ENCODE peak calls at places on chromosomes 2 and 18, in five cellular contexts. A, W, T, H and C are unnamed samples. For H3K36me3, the result is how much of the 10 kb centered on the place peaks cover.

GRCh38 chr2:135257383-135258090 is 205.4 kb downstream of the RAB3GAP1 start:
- DNase-seq in W (no peak), A (peak), H (no peak), T (no peak), C (no peak)

GRCh38 chr2:101697124-101697793 is at the start of gene MAP4K4:
- DNase-seq in W (peak), T (peak), A (peak), H (peak), C (peak)

GRCh38 chr2:109611467-109612095 is 2.2 kb downstream of the SEPTIN10 start:
- DNase-seq in T (no peak), W (no peak), A (peak), H (no peak), C (no peak)

GRCh38 chr2:221791840-221792239 is 219.7 kb upstream of the EPHA4 start:
- DNase-seq in W (no peak), T (no peak), A (peak), H (no peak), C (no peak)

GRCh38 chr2:103977681-103978080 is 876.2 kb upstream of the POU3F3 start:
- DNase-seq in A (no peak), W (no peak), H (no peak), T (no peak), C (no peak)

GRCh38 chr2:226638576-226638975 is 161.0 kb downstream of the IRS1 start:
- DNase-seq in W (no peak), H (no peak), T (no peak), A (no peak), C (no peak)

GRCh38 chr2:27624943-27625342 is 3.9 kb downstream of the CCDC121 start:
- DNase-seq in T (no peak), W (no peak), A (no peak), H (no peak), C (no peak)

GRCh38 chr2:233745073-233745755 is 14.9 kb upstream of the UGT1A1 start:
- DNase-seq in A (no peak), H (no peak), W (no peak), T (no peak), C (no peak)

GRCh38 chr18:32289480-32290075 is 99.7 kb downstream of the MEP1B start:
- DNase-seq in H (no peak), T (no peak), W (peak), A (peak), C (no peak)

GRCh38 chr2:141557329-141558098 is 573.3 kb downstream of the LRP1B start:
- DNase-seq in H (no peak), A (peak), T (no peak), W (no peak), C (no peak)

GRCh38 chr2:172251231-172251630 is 148.5 kb upstream of the DLX2 start:
- DNase-seq in W (no peak), A (peak), H (no peak), T (no peak), C (no peak)

GRCh38 chr2:179235463-179236108 is 29.0 kb downstream of the SESTD1 start:
- DNase-seq in H (no peak), A (peak), W (no peak), T (no peak), C (no peak)

GRCh38 chr2:184564092-184564491 is 34.2 kb upstream of the ZNF804A start:
- DNase-seq in A (no peak), T (no peak), H (no peak), W (no peak), C (no peak)

GRCh38 chr2:55720417-55720816 is 26.8 kb upstream of the PNPT1 start:
- DNase-seq in A (no peak), T (no peak), H (no peak), W (no peak), C (no peak)

GRCh38 chr2:203338322-203338721 is 10.1 kb downstream of the ABI2 start:
- DNase-seq in T (no peak), H (no peak), A (no peak), W (no peak), C (no peak)

GRCh38 chr2:189013677-189014380 is 39.7 kb downstream of the COL3A1 start:
- DNase-seq in H (no peak), T (no peak), W (no peak), A (no peak), C (no peak)

GRCh38 chr2:127012215-127012614 is 94.7 kb downstream of the BIN1 start:
- DNase-seq in W (no peak), T (no peak), A (peak), H (no peak), C (no peak)

GRCh38 chr2:226079677-226080076 is 680.2 kb downstream of the NYAP2 start:
- DNase-seq in H (no peak), T (no peak), W (no peak), A (peak), C (no peak)

GRCh38 chr18:60082282-60082681 is 182.5 kb downstream of the PMAIP1 start:
- DNase-seq in W (no peak), H (no peak), T (no peak), A (no peak), C (no peak)

GRCh38 chr2:18834341-18834740 is 245.0 kb upstream of the NT5C1B start:
- DNase-seq in W (no peak), T (no peak), H (no peak), A (peak), C (no peak)

GRCh38 chr2:86078801-86079545 is 26.7 kb downstream of the POLR1A start:
- DNase-seq in H (no peak), W (no peak), A (peak), T (no peak), C (no peak)

GRCh38 chr2:64751286-64752260 is 97.9 kb upstream of the SERTAD2 start:
- DNase-seq in W (peak), A (peak), T (peak), H (peak), C (no peak)

GRCh38 chr2:63601061-63601460 is 12.3 kb downstream of the MDH1 start:
- DNase-seq in T (no peak), A (no peak), H (no peak), W (no peak), C (no peak)

GRCh38 chr2:63596487-63596886 is 7.7 kb downstream of the MDH1 start:
- DNase-seq in T (no peak), W (no peak), H (no peak), A (no peak), C (no peak)

GRCh38 chr2:63594622-63595021 is 5.9 kb downstream of the MDH1 start:
- DNase-seq in T (no peak), A (no peak), H (no peak), W (no peak), C (no peak)

GRCh38 chr2:63604666-63605065 is 15.9 kb downstream of the MDH1 start:
- DNase-seq in A (no peak), H (no peak), W (no peak), T (no peak), C (no peak)

GRCh38 chr2:63598971-63599370 is 10.2 kb downstream of the MDH1 start:
- DNase-seq in W (no peak), A (no peak), H (no peak), T (no peak), C (no peak)
- H3K36me3 ChIP-seq in W (under half), A (half or more), H (half or more), T (under half), C (half or more)

DNA sequence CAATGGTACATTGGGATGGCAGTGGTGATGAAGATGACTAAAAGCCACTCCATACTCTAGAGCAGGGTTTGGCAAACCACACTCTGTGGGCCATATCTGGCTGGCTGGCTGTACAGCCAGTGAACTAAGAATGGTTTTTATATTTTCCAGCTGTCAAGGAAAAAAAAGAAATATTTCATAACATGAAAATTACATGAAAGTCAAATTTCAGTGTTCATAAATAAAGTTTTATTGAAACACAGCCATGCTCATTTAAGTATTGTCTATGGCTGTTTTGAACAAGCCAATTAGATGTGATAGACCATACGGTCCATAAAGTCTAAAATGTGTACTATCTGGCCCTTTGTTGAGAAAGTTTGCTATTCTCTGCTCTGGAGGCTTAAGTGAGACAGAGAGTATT is 1.5 kb downstream of the TTC21B start:
- DNase-seq in T (no peak), W (no peak), A (no peak), H (no peak), C (no peak)
- H3K4me3 ChIP-seq in T (no peak), W (no peak), A (peak), H (no peak), C (no peak)

GRCh38 chr2:61356261-61356957 is 114.5 kb downstream of the USP34 start:
- DNase-seq in T (no peak), H (no peak), A (peak), W (no peak), C (no peak)

GRCh38 chr2:61356958-61357350 is 113.9 kb downstream of the USP34 start:
- DNase-seq in T (no peak), H (no peak), A (peak), W (no peak), C (no peak)

GRCh38 chr2:61361068-61361467 is 109.8 kb downstream of the USP34 start:
- DNase-seq in W (no peak), H (no peak), T (no peak), A (no peak), C (no peak)

GRCh38 chr2:61357681-61358080 is 113.2 kb downstream of the USP34 start:
- DNase-seq in T (no peak), A (no peak), W (peak), H (no peak), C (peak)

DNA sequence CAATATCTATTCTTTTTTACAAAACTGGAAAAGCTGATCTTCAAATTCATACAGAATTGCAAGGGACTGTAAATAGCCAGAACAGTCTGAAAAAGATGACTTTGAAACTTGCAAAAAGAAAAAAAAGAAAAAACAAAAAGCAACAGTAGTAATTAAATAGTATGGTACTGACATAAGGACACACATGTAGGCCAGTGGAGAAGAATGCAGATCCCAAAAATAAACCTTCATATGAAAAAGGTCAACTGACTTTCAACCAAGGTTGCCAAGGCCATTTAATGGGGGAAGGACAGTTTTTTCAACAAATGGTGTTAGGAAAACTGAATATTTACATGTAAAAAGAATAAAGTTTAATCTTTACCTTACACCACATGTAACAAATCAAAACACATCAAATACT is 111.8 kb downstream of the USP34 start:
- DNase-seq in A (no peak), W (no peak), T (no peak), H (no peak), C (no peak)
- H3K36me3 ChIP-seq in A (under half), W (under half), T (under half), H (under half), C (under half)

DNA sequence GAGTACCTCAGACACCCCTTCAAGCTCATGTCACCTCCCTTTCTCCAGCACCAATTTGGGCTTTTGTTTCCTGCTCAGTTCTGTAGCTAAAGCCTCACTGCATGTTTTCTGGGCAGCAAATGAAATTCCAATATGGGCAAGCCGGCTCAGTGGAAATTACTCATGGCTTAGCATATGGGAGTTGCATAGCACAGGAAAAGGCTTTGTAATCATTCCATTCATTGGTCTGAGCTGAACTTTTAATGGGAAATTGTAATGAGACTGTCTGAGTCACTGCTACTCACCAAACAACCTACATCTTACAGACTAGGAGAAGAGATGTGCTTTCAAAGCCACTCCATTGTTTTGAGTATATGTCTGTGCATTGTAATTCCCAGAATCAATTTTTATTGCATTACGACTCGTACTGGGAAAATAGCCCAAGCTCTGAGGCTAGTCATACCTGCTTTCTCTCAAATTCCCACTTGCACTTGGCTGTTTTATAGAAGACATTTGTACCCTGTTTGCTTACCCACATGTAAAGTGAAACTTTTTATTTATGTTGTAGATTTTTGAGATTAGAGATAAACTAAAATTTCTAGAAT is 139.5 kb upstream of the LRATD1 start:
- DNase-seq in H (no peak), T (no peak), A (peak), W (no peak), C (no peak)
- H3K4me3 ChIP-seq in H (no peak), T (no peak), A (peak), W (no peak), C (no peak)

GRCh38 chr2:201633862-201634261 is 9.4 kb downstream of the TMEM237 start:
- DNase-seq in H (no peak), A (no peak), T (no peak), W (no peak), C (no peak)
- H3K36me3 ChIP-seq in H (under half), A (half or more), T (under half), W (under half), C (half or more)

DNA sequence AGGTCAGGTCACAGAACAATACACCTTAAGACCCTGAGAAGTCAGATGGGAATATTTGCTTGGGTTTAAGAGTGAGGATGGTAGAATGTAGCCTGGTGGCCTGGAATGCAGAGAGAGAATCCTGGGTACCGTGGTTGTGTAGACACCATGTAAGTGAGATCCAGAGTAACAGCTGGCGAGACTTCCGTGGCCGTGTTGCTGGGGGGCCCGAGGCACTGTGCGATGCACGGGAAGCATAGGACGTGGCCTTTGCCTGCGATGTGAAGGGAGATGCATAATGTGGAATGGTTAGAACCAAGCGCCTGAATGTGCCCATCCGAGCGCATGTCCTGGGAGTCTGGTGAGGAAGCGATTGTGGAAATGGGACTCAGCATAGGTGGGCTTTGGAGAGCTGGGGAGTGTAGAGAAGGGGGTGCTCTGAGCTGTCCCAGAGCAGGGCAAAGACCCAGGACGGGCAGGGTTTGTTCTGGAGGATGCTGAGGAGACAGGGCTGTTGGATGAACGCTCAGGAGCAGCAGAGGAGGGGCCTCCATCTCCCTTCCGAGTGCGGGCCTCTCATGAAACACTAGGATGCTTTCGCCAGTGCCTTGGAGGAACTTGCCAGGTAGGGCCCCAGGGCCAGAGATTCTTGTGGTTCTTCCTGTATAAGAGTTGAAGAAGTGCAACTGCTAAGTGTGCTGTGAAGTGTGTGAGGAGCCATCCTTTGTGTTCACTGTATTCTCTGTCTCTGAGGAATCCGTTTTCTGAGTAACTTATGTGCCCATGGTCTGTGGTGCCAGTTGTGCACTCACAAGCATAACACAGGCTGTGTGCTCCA is 7.1 kb downstream of the RNF144A start:
- DNase-seq in W (no peak), T (no peak), A (no peak), H (no peak), C (no peak)
- H3K4me3 ChIP-seq in W (no peak), T (no peak), A (no peak), H (no peak), C (no peak)

DNA sequence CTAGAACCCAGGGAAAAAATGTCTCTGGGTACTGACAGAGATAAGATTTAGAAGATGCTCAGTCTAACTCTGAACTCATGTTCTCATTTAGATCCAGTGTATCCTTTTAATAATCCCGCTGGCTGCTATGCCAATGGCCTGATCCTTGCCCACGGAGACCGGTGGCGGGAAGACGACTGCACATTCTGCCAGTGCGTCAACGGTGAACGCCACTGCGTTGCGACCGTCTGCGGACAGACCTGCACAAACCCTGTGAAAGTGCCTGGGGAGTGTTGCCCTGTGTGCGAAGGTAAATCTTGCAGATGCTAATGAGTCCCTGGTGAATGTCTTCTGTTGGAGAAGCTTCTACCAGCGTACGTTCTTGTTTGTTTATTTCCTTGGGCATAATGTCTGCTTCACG is 118.6 kb downstream of the FEZ2 start:
- DNase-seq in T (no peak), A (no peak), H (no peak), W (no peak), C (no peak)
- H3K36me3 ChIP-seq in T (under half), A (half or more), H (half or more), W (under half), C (half or more)